ENCODE peak calls at places on chromosomes 13 and 19, in seven cellular contexts. V is ascending aorta, B is choroid plexus epithelial cell, X is astrocyte of the spinal cord, Y is AG10803, J is transverse colon, F is heart right ventricle. I is an unnamed sample.

GRCh38 chr13:44237276-44237767 is 136.3 kb upstream of the SERP2 start:
- DNase-seq in B (peak), V (peak), X (peak), F (peak), Y (peak), J (peak), I (no peak)

GRCh38 chr13:41835871-41836270 is 125.0 kb downstream of the VWA8 start:
- DNase-seq in V (no peak), X (peak), F (no peak), Y (peak), B (peak), J (no peak), I (no peak)

GRCh38 chr13:100560498-100561215 is 27.9 kb downstream of the GGACT start:
- DNase-seq in X (no peak), Y (no peak), V (no peak), J (no peak), F (no peak), B (no peak), I (no peak)

GRCh38 chr19:41302624-41303351 is 7.2 kb upstream of the CCDC97 start:
- DNase-seq in Y (no peak), J (peak), X (no peak), V (no peak), B (no peak), F (no peak), I (no peak)

GRCh38 chr19:40596608-40597328 is 4.4 kb upstream of the LTBP4 start:
- DNase-seq in Y (no peak), B (peak), J (peak), V (peak), F (peak), X (peak), I (no peak)

GRCh38 chr19:12574036-12574435 is 22.8 kb upstream of the ZNF564 start:
- DNase-seq in B (no peak), X (no peak), Y (no peak), V (no peak), J (peak), F (no peak), I (no peak)

GRCh38 chr19:1106841-1107654 is 3.3 kb downstream of the GPX4 start:
- DNase-seq in X (no peak), F (no peak), J (peak), B (peak), Y (peak), V (no peak), I (no peak)

GRCh38 chr13:78636493-78636892 is 22.5 kb downstream of the OBI1 start:
- DNase-seq in Y (no peak), B (no peak), X (no peak), J (no peak), V (no peak), F (no peak), I (no peak)

GRCh38 chr13:91280806-91281205 is 66.7 kb upstream of the MIR17HG start:
- DNase-seq in F (no peak), V (no peak), X (no peak), Y (no peak), J (no peak), B (no peak), I (no peak)

GRCh38 chr19:18465214-18465963 is 27.5 kb upstream of the ISYNA1 start:
- DNase-seq in V (no peak), J (no peak), B (no peak), Y (no peak), F (no peak), X (no peak), I (no peak)

GRCh38 chr13:27728271-27728670 is 64.0 kb upstream of the GSX1 start:
- DNase-seq in V (no peak), X (no peak), F (no peak), B (peak), J (no peak), Y (no peak), I (no peak)

GRCh38 chr13:72121466-72121865 is 254.5 kb upstream of the DACH1 start:
- DNase-seq in X (no peak), V (no peak), J (no peak), Y (no peak), F (no peak), B (no peak), I (no peak)

GRCh38 chr19:30593358-30593757 is 221.2 kb downstream of the ZNF536 start:
- DNase-seq in J (peak), X (no peak), F (no peak), V (peak), Y (peak), B (no peak), I (no peak)

GRCh38 chr13:56198350-56198749 is 942.4 kb upstream of the PRR20A start:
- DNase-seq in B (no peak), V (no peak), F (no peak), J (no peak), X (no peak), Y (no peak), I (no peak)

GRCh38 chr19:38101723-38102122 is 122.3 kb downstream of the DPF1 start:
- DNase-seq in V (no peak), Y (no peak), B (no peak), J (no peak), F (no peak), X (no peak), I (no peak)

GRCh38 chr13:101473458-101473857 is 21.0 kb downstream of the ITGBL1 start:
- DNase-seq in B (peak), F (no peak), X (peak), J (no peak), Y (peak), V (no peak), I (no peak)

GRCh38 chr13:95418946-95419345 is 117.7 kb upstream of the ABCC4 start:
- DNase-seq in X (no peak), B (no peak), F (no peak), J (no peak), Y (no peak), V (no peak), I (no peak)

GRCh38 chr13:101489635-101490034 is 37.2 kb downstream of the ITGBL1 start:
- DNase-seq in Y (no peak), J (no peak), F (no peak), X (no peak), V (no peak), B (peak), I (no peak)

GRCh38 chr13:26186995-26187394 is 35.1 kb downstream of the RNF6 start:
- DNase-seq in X (no peak), Y (no peak), F (no peak), V (no peak), B (no peak), J (no peak), I (no peak)

GRCh38 chr19:2650515-2650914 is 52.0 kb downstream of the GNG7 start:
- DNase-seq in X (no peak), F (no peak), V (no peak), B (no peak), J (no peak), Y (no peak), I (no peak)

GRCh38 chr13:32045963-32046785 is 14.6 kb downstream of the FRY start:
- DNase-seq in X (peak), Y (peak), B (peak), V (no peak), F (no peak), J (no peak), I (no peak)

GRCh38 chr13:51781246-51782022 is 22.5 kb downstream of the DHRS12 start:
- DNase-seq in Y (no peak), V (no peak), X (peak), J (no peak), B (peak), F (no peak), I (no peak)

GRCh38 chr13:98026457-98026857 is 73.0 kb downstream of the IPO5 start:
- DNase-seq in B (peak), V (no peak), F (no peak), J (no peak), X (peak), Y (peak), I (no peak)

GRCh38 chr13:43686557-43686956 is 100.2 kb downstream of the ENOX1 start:
- DNase-seq in X (peak), F (peak), Y (peak), J (no peak), V (no peak), B (peak), I (peak)

GRCh38 chr13:111177081-111177711 is 62.1 kb downstream of the ARHGEF7 start:
- DNase-seq in V (peak), B (peak), Y (peak), X (peak), F (peak), J (peak), I (no peak)

GRCh38 chr13:112242777-112243176 is 133.4 kb upstream of the SPACA7 start:
- DNase-seq in X (no peak), J (no peak), Y (no peak), B (no peak), V (no peak), F (no peak), I (no peak)

GRCh38 chr13:69904784-69905183 is 202.8 kb upstream of the ATXN8OS start:
- DNase-seq in Y (no peak), F (no peak), V (no peak), X (peak), B (no peak), J (no peak), I (no peak)

GRCh38 chr19:10105241-10106099 is 692 bp upstream of the PPAN start:
- DNase-seq in J (peak), Y (no peak), V (peak), B (no peak), X (no peak), F (no peak), I (no peak)

GRCh38 chr13:26017932-26018690 is 33.7 kb downstream of the SHISA2 start:
- DNase-seq in V (no peak), Y (no peak), X (no peak), J (no peak), B (peak), F (no peak), I (no peak)

GRCh38 chr13:111525320-111526118 is 205.1 kb downstream of the TEX29 start:
- DNase-seq in X (no peak), B (no peak), Y (no peak), F (no peak), V (no peak), J (no peak), I (no peak)

GRCh38 chr13:109369357-109370052 is 416.9 kb downstream of the IRS2 start:
- DNase-seq in F (no peak), J (no peak), B (no peak), X (no peak), V (no peak), Y (no peak), I (no peak)

GRCh38 chr19:46745521-46746280 is at the start of gene FKRP:
- DNase-seq in Y (no peak), B (no peak), F (no peak), V (no peak), J (no peak), X (no peak), I (no peak)

GRCh38 chr13:107999751-108000150 is 215.6 kb downstream of the LIG4 start:
- DNase-seq in Y (no peak), B (no peak), X (no peak), J (no peak), F (no peak), V (no peak), I (no peak)

DNA sequence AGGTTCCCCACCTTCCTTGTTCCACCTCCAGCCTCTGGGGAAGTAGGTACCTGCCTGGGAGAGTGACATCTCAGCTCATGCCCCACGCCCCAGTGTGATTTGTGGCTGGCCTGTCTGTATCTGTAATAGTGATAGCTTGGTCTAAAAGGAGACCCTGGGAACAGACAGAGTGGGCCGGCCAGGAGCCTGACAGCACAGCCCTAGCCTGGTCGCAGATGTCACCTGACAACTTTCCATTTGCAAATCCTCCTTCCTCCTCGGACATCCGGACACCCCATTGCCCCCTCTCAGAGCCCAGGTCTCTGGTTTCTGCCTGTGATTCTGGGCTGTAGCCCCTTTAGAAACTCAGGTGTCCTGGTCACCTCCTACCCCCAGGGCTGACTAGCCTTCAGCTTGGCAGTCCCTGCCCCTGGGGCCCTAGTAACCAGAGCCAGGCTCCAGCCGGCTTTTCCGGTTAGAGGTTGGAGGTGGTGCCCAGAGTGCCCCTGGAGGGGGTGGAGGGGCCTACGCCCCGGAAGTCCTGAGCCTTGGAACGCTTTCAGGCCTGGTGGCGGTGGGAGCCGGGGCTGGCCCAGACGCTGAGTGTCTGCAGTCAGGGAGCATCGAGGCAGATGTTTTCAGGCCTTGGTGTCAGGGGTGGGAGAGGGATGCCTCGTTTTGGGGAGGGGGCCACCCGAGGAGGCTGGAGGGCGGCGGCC is 6.5 kb downstream of the LRRC8E start:
- DNase-seq in V (no peak), X (no peak), Y (no peak), F (no peak), J (peak), B (no peak), I (no peak)
- TF ChIP-seq CTCF in V (no peak), X (no peak), Y (no peak), F (no peak), J (no peak), B (no peak), I (no peak)

DNA sequence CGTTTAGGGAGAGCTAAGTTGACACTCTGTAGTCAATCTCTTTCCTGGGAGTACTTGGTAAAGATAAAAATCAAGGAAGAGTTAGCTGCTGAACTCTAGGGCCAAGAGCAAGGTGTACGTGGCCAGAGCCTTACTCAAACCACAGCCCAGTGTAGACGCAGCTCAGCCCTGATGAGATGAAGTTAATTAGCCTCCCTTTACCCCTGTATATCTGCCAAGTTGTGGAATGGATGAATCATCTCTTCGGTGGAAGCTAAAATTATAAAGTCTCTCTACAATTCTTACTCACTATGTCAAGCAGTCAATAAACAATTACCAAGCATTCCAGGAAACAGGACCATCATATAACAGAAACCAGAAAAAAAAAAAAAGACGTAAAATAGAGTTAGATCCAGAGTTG is 146.9 kb upstream of the UFM1 start:
- DNase-seq in Y (peak), F (no peak), B (peak), X (peak), J (no peak), V (no peak), I (no peak)
- TF ChIP-seq CTCF in Y (no peak), F (no peak), B (no peak), X (no peak), J (no peak), V (no peak), I (no peak)

GRCh38 chr19:6018786-6019185 is 40.8 kb upstream of the RANBP3 start:
- DNase-seq in Y (no peak), F (no peak), J (no peak), V (no peak), B (no peak), X (no peak), I (no peak)
- TF ChIP-seq CTCF in Y (no peak), F (no peak), J (no peak), V (no peak), B (peak), X (peak), I (no peak)

GRCh38 chr13:58960909-58961308 is 1202.8 kb downstream of the DIAPH3 start:
- DNase-seq in J (no peak), B (peak), V (no peak), Y (no peak), X (peak), F (no peak), I (no peak)
- TF ChIP-seq CTCF in J (no peak), B (peak), V (no peak), Y (no peak), X (peak), F (no peak), I (no peak)

DNA sequence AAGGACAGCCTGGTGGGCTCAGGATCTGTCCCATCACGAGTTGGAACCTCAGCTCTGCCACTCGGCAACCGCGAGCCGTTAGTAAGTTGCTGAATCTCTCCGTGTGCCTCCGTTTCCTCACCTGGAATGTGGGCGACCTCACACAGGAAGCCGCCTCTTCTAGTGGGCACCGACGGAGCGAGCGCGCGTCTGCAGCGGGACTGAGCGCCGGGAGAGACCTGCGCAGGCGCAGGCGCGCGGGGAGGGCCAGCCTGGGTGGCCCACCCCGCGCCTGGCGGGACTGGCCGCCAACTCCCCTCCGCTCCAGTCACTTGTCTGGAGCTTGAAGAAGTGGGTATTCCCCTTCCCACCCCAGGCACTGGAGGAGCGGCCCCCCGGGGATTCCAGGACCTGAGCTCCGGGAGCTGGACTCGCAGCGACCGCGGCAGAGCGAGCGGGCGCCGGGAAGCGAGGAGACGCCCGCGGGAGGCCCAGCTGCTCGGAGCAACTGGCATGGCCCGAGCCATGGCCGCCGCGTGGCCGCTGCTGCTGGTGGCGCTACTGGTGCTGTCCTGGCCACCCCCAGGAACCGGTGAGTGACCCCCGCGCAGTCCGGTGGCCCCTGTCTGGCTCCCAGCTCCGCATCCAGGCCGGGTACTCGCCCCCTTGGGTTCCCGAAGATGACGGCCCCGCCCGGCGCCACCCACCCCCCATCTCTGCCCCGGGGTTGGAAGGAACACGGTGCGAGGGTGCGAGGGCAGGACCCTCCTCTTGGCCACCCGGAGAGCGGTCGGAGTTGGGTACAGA is at the start of gene PVR:
- DNase-seq in V (peak), B (peak), F (peak), X (peak), J (peak), Y (peak), I (peak)
- TF ChIP-seq CTCF in V (no peak), B (no peak), F (no peak), X (no peak), J (no peak), Y (no peak), I (no peak)

GRCh38 chr13:62119739-62120700 is 704.4 kb upstream of the PCDH20 start:
- DNase-seq in V (no peak), Y (no peak), F (no peak), B (peak), J (no peak), X (peak), I (no peak)
- TF ChIP-seq CTCF in V (peak), Y (peak), F (no peak), B (peak), J (peak), X (peak), I (no peak)

DNA sequence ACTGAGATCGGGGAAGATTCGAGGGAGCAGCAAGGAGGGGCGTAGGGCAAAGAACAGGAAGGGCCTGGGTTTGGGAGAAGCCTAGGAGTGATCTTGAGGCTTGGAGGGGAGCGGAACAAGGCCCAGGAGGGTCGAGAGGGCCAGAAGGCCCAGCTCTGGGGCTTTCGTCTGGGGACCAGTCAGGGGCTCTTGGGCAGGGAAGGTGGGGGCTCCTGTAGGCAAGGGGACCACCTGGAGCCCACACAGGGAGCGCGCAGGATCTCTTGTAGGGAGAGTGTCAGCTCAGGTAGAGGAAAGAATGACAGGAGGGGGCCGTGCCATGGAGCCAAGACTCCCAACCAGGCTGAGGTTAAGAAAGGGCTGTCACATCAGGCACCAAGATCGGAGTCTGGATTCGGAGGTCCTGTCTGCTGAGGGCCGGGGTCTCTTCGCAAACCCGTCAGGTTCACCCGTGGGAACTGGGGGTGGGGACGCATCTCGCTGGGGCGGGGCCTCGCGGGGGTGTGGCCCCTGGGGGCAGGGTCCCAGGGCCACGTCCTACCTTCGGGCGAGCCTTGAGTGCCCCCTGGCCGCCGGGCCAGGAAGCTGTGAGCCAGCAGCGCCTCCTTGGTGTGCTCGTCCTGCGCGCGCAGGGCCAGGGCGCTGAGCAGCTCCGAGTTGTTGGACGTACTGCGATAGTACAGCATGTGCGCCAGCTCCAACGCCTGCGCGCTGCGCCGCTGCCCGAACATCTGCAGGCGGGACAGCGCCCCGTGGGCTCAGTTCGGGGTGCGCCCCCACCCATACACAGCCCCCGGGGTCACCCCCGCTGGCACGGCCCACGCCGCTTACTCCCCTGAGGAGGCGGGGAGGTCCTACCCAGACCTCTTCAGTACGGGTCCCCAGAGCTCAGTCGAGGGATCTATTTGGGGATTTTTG is 8.4 kb downstream of the EMP3 start:
- DNase-seq in X (peak), F (peak), Y (peak), B (peak), V (peak), J (peak), I (peak)
- TF ChIP-seq CTCF in X (peak), F (peak), Y (peak), B (peak), V (peak), J (peak), I (no peak)

GRCh38 chr19:16899566-16900075 is 10.8 kb downstream of the F2RL3 start:
- DNase-seq in Y (peak), J (peak), F (no peak), V (no peak), X (peak), B (peak), I (no peak)
- TF ChIP-seq CTCF in Y (peak), J (peak), F (peak), V (peak), X (peak), B (peak), I (no peak)